ENCODE peak calls at places on chromosome 3, in six cellular contexts. Z is lower lobe of right lung, M is neural progenitor cell, K is astrocyte of the spinal cord, S is kidney, E is left ventricle myocardium inferior. H is an unnamed sample.

GRCh38 chr3:124163689-124164088 is 171.8 kb upstream of the ROPN1 start:
- DNase-seq in M (no peak), Z (no peak), K (no peak), S (no peak), E (no peak), H (no peak)

GRCh38 chr3:9067352-9067975 is 104.2 kb upstream of the RAD18 start:
- DNase-seq in Z (no peak), E (no peak), K (peak; percentile 64), M (peak; percentile 79), S (no peak), H (peak; percentile 75)

GRCh38 chr3:152309535-152310317 is 41.0 kb downstream of the MBNL1 start:
- DNase-seq in E (no peak), Z (no peak), M (no peak), S (no peak), K (peak; percentile 64), H (no peak)

GRCh38 chr3:182226995-182227394 is 515.3 kb downstream of the SOX2 start:
- DNase-seq in E (no peak), S (no peak), Z (no peak), M (no peak), K (no peak), H (no peak)

GRCh38 chr3:176741648-176742047 is 455.6 kb downstream of the TBL1XR1 start:
- DNase-seq in S (no peak), Z (no peak), E (no peak), K (no peak), M (no peak), H (no peak)

GRCh38 chr3:104629038-104629437 is 737.7 kb upstream of the ALCAM start:
- DNase-seq in E (no peak), Z (no peak), S (no peak), M (no peak), K (peak; percentile 83), H (no peak)

GRCh38 chr3:119664850-119665379 is 4.5 kb upstream of the POPDC2 start:
- DNase-seq in M (no peak), K (no peak), Z (no peak), E (no peak), S (no peak), H (no peak)

GRCh38 chr3:73498764-73499622 is 125.7 kb downstream of the PDZRN3 start:
- DNase-seq in K (no peak), M (no peak), E (peak; percentile 26), S (peak; percentile 53), Z (no peak), H (no peak)

GRCh38 chr3:106703524-106703923 is 673.7 kb upstream of the CCDC54 start:
- DNase-seq in M (no peak), S (no peak), K (no peak), Z (no peak), E (no peak), H (no peak)

GRCh38 chr3:115165266-115165665 is 18.2 kb upstream of the ZBTB20 start:
- DNase-seq in M (no peak), S (no peak), E (no peak), Z (no peak), K (no peak), H (no peak)

GRCh38 chr3:148992027-148992634 is 791 bp downstream of the GYG1 start:
- DNase-seq in S (peak; percentile 90), Z (peak; percentile 72), E (peak; percentile 57), M (peak; percentile 73), K (peak; percentile 33), H (no peak)

GRCh38 chr3:30611613-30612421 is 5.4 kb downstream of the TGFBR2 start:
- DNase-seq in M (no peak), Z (no peak), E (no peak), S (no peak), K (no peak), H (no peak)

GRCh38 chr3:134094491-134094890 is 64.8 kb upstream of the SLCO2A1 start:
- DNase-seq in S (no peak), M (no peak), K (no peak), Z (no peak), E (no peak), H (no peak)

GRCh38 chr3:104273046-104273649 is 1093.6 kb upstream of the ALCAM start:
- DNase-seq in S (no peak), Z (no peak), M (peak; percentile 24), E (no peak), K (peak; percentile 53), H (no peak)

GRCh38 chr3:105355355-105356063 is 11.2 kb upstream of the ALCAM start:
- DNase-seq in E (no peak), M (no peak), Z (no peak), S (no peak), K (peak; percentile 28), H (no peak)

DNA sequence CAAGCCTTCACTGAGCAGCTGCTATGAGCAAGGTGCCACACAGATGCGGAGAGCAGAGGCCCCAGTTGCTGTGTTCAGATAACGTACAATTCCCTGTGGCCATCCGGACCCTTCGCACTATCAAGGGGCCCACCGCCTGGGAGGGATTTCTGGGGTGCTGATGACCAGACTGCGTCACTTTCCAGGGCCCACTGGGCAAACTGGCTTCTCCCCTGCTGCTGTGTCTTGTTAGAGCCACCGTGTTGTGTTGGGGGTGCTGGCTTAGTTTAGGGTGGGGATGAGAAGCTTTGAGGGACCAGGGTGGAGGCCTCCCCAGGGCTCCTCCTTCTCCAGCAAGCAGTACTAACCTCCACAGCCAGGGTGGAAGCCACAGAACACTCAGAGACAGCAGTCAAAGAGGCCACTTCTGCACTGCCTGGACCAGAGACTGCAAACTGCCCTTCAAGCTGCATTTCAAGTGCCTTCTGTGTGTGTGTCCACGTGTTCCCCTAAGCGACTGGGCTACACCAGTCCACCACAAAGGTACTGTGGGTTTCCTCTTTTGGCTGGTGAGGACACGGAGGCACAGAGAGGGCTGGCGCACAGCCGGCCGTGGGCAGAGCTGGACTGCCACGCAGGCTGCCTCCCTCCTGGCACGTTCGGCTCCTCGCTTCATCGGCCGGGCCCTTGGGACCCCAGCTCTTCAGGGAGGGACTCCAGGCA is 61.1 kb downstream of the MGLL start:
- DNase-seq in M (no peak), E (no peak), S (peak; percentile 66), K (no peak), Z (peak; percentile 71), H (no peak)
- TF ChIP-seq CTCF in M (no peak), E (peak; percentile 30), S (no peak), K (peak; percentile 1), Z (peak; percentile 29), H (no peak)

DNA sequence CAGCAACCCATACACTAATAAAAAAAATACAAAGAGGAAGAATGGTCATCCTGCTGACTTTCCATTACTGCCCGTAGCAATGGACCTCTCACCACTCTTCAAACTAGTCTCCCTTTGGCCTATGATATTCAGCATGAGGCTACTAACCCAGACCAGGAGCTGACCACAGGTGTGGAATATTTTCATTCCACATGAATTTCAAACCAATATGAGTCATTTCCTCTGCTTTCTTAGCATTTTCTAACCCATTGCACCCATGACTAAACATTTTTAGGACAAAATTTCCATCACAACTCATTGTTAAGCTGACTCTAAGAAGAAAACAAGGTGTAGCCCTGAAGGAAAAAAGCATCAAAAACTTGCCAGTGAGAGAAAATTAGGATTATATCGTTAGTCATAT is 34.0 kb upstream of the ZPLD1 start:
- DNase-seq in M (no peak), K (peak; percentile 91), Z (no peak), S (no peak), E (no peak), H (no peak)
- H3K4me3 ChIP-seq in M (no peak overlapping the region), K (no peak overlapping the region), Z (no peak overlapping the region), S (no peak overlapping the region), E (no peak overlapping the region), H (no peak overlapping the region)

DNA sequence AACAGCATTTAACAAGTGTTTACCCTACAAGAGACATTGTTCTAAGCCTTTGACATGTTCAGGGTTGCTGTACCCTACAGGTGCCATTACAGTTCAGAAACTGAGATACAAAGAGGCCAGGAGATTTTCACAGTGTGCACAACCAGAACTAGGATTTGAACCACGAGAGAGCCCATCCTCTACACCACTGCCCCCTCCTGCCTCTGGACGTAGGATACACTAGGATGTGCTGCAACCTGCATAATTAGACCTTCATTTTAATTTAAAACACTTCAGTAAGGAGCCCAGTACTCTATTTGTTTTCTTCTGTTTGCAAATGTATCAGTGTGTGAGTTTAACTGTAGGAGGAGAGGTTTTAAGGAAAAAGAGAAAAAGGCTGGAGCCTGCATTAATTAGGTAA is 123.1 kb upstream of the RARB start:
- DNase-seq in S (no peak), M (no peak), Z (no peak), E (no peak), K (no peak), H (no peak)
- TF ChIP-seq CTCF in S (no peak), M (no peak), Z (no peak), E (no peak), K (no peak), H (no peak)

DNA sequence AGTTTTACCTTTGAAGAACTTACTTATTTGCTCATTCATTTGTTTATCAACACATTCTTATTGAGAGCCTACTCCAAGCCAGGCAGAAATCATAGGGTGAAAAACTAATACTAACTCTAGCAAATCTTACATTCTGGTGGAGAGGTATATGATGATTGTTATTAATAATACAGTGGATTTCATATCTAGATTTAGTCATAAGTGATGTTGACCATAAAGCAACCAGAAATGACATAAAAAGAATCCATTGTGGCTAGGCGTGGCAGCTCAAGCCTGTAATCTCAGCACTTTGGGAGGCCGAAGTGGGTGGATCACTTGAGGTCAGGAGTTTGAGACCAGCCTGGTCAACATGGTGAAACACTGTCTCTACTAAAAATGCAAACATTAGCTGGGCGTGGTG is 26.2 kb upstream of the IL20RB start:
- DNase-seq in Z (no peak), K (no peak), S (no peak), E (no peak), M (no peak), H (no peak)
- H3K4me3 ChIP-seq in Z (peak overlapping the region; percentile 35), K (no peak overlapping the region), S (no peak overlapping the region), E (peak overlapping the region; percentile 55), M (no peak overlapping the region), H (peak overlapping the region; percentile 15)

GRCh38 chr3:62332017-62332416 is 41.3 kb downstream of the FEZF2 start:
- DNase-seq in K (no peak), Z (no peak), M (no peak), E (no peak), S (no peak), H (no peak)
- TF ChIP-seq CTCF in K (no peak), Z (no peak), M (no peak), E (no peak), S (no peak), H (no peak)

GRCh38 chr3:128174645-128175590 is 21.6 kb downstream of the EEFSEC start:
- DNase-seq in M (no peak), E (no peak), Z (no peak), K (no peak), S (no peak), H (no peak)

GRCh38 chr3:128176270-128176831 is 23.1 kb downstream of the EEFSEC start:
- DNase-seq in M (no peak), K (no peak), S (no peak), E (no peak), Z (no peak), H (no peak)

GRCh38 chr3:128175768-128176167 is 22.5 kb downstream of the EEFSEC start:
- DNase-seq in M (no peak), S (no peak), K (no peak), Z (no peak), E (no peak), H (no peak)

GRCh38 chr3:128173241-128173640 is 20.0 kb downstream of the EEFSEC start:
- DNase-seq in S (no peak), Z (no peak), K (no peak), E (no peak), M (no peak), H (no peak)

DNA sequence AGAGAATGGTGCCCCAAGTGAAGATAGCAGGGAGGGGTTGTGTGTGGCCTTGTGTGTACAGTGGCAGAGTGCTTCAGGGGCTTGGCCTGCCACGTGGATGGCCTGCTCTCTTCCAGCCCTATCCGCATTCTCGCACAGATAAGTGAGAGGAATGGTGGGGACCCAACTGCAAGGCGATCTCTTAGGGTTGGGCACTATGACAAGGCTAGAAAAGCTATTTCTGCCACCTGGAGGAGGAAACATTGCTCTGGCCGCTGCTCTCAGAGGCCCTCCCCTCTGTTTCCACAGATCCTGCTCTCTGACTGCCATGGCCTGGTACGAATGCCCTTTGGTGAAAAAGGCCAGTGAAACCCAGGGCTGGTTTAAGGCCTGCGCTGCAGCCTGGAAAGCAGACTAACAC is 20.6 kb downstream of the EEFSEC start:
- DNase-seq in M (peak; percentile 32), E (no peak), Z (no peak), S (no peak), K (no peak), H (no peak)
- H3K4me3 ChIP-seq in M (no peak overlapping the region), E (no peak overlapping the region), Z (no peak overlapping the region), S (no peak overlapping the region), K (no peak overlapping the region), H (no peak overlapping the region)